ENCODE peak calls at places on chromosome 1, in nine cellular contexts. V is CD4-positive, alpha-beta T cell; C is stimulated activated CD4-positive, alpha-beta T cell treated with anti-CD3 and anti-CD28 coated beads, TNF-alpha, amount 100 ng/mL, for 4 hours; Z is NCI-H1417; Y is IMR-90; G is ovary; U is H54; S is H1; H is BE2C. P is an unnamed sample.

GRCh38 chr1:234555390-234556112 is 54.4 kb downstream of the IRF2BP2 start:
- DNase-seq in V (no peak), C (no peak), Z (no peak), Y (no peak), G (no peak), U (no peak), S (no peak), H (no peak), P (no peak)

GRCh38 chr1:19330449-19331135 is 18.5 kb downstream of the SLC66A1 start:
- DNase-seq in V (no peak), C (no peak), Z (no peak), Y (no peak), G (no peak), U (no peak), S (no peak), H (no peak), P (no peak)

GRCh38 chr1:233675893-233676292 is 62.0 kb downstream of the KCNK1 start:
- DNase-seq in V (no peak), C (no peak), Z (no peak), Y (no peak), G (no peak), U (no peak), S (no peak), H (no peak), P (no peak)

GRCh38 chr1:89273324-89273778 is 691 bp upstream of the GBP5 start:
- DNase-seq in V (no peak), C (no peak), Z (no peak), Y (no peak), G (no peak), U (no peak), S (no peak), H (no peak), P (no peak)

GRCh38 chr1:151491641-151492040 is 19.5 kb upstream of the CGN start:
- DNase-seq in V (no peak), C (no peak), Z (no peak), Y (no peak), G (no peak), U (no peak), S (no peak), H (peak; percentile 27), P (no peak)

GRCh38 chr1:245209658-245210415 is 55.1 kb downstream of the KIF26B start:
- DNase-seq in V (no peak), C (no peak), Z (no peak), Y (no peak), G (no peak), U (no peak), S (no peak), H (peak; percentile 98), P (no peak)

GRCh38 chr1:228089520-228090380 is 7.2 kb downstream of the ARF1 start:
- DNase-seq in V (no peak), C (no peak), Z (no peak), Y (no peak), G (peak; percentile 5), U (no peak), S (no peak), H (no peak), P (no peak)

GRCh38 chr1:33472349-33472980 is at the start of gene ZSCAN20:
- DNase-seq in V (peak; percentile 71), C (peak; percentile 74), Z (peak; percentile 98), Y (peak; percentile 98), G (peak; percentile 96), U (peak; percentile 88), S (peak; percentile 94), H (peak; percentile 92), P (peak; percentile 98)

GRCh38 chr1:8844421-8845063 is 27.1 kb upstream of the RERE start:
- DNase-seq in V (no peak), C (no peak), Z (no peak), Y (no peak), G (peak; percentile 42), U (no peak), S (no peak), H (no peak), P (no peak)

GRCh38 chr1:14812189-14812588 is 213.7 kb downstream of the KAZN start:
- DNase-seq in V (no peak), C (no peak), Z (no peak), Y (no peak), G (no peak), U (no peak), S (no peak), H (no peak), P (no peak)

GRCh38 chr1:95072117-95072516 is 634 bp downstream of the ALG14 start:
- DNase-seq in V (no peak), C (no peak), Z (no peak), Y (no peak), G (no peak), U (no peak), S (no peak), H (no peak), P (no peak)

GRCh38 chr1:220552672-220553258 is 24.8 kb downstream of the MARK1 start:
- DNase-seq in V (no peak), C (no peak), Z (no peak), Y (no peak), G (no peak), U (no peak), S (no peak), H (no peak), P (no peak)

GRCh38 chr1:93988634-93989350 is 79.6 kb upstream of the GCLM start:
- DNase-seq in V (no peak), C (no peak), Z (no peak), Y (peak; percentile 85), G (no peak), U (no peak), S (no peak), H (no peak), P (no peak)

GRCh38 chr1:55352080-55352800 is 137.1 kb upstream of the USP24 start:
- DNase-seq in V (no peak), C (no peak), Z (no peak), Y (no peak), G (no peak), U (no peak), S (no peak), H (no peak), P (peak; percentile 97)

GRCh38 chr1:114668784-114669561 is 876 bp downstream of the DENND2C start:
- DNase-seq in V (no peak), C (no peak), Z (no peak), Y (peak; percentile 24), G (no peak), U (no peak), S (no peak), H (no peak), P (no peak)

GRCh38 chr1:161069201-161069685 is 448 bp downstream of the ARHGAP30 start:
- DNase-seq in V (no peak), C (no peak), Z (no peak), Y (no peak), G (no peak), U (no peak), S (no peak), H (no peak), P (no peak)

GRCh38 chr1:19861034-19861433 is 21.2 kb upstream of the OTUD3 start:
- DNase-seq in V (no peak), C (no peak), Z (no peak), Y (peak; percentile 19), G (no peak), U (no peak), S (no peak), H (no peak), P (no peak)

GRCh38 chr1:186055846-186056245 is 319.2 kb downstream of the TPR start:
- DNase-seq in V (no peak), C (no peak), Z (no peak), Y (peak; percentile 51), G (no peak), U (no peak), S (no peak), H (no peak), P (no peak)

GRCh38 chr1:31549807-31550620 is 26.3 kb upstream of the TINAGL1 start:
- DNase-seq in V (no peak), C (no peak), Z (no peak), Y (no peak), G (no peak), U (no peak), S (no peak), H (no peak), P (no peak)

GRCh38 chr1:153251988-153252387 is 7.5 kb upstream of the LORICRIN start:
- DNase-seq in V (no peak), C (no peak), Z (no peak), Y (no peak), G (no peak), U (no peak), S (no peak), H (no peak), P (no peak)

GRCh38 chr1:111956155-111956817 is 33.2 kb downstream of the KCND3 start:
- DNase-seq in V (no peak), C (no peak), Z (peak; percentile 65), Y (no peak), G (no peak), U (no peak), S (no peak), H (no peak), P (no peak)

GRCh38 chr1:177812650-177813049 is 157.2 kb downstream of the SEC16B start:
- DNase-seq in V (no peak), C (no peak), Z (no peak), Y (no peak), G (no peak), U (no peak), S (no peak), H (no peak), P (no peak)

GRCh38 chr1:178599087-178599486 is 86.2 kb downstream of the TEX35 start:
- DNase-seq in V (no peak), C (no peak), Z (no peak), Y (no peak), G (no peak), U (no peak), S (no peak), H (no peak), P (no peak)

GRCh38 chr1:184535191-184535970 is 148.6 kb downstream of the C1orf21 start:
- DNase-seq in V (no peak), C (no peak), Z (no peak), Y (peak; percentile 51), G (no peak), U (no peak), S (no peak), H (no peak), P (no peak)

GRCh38 chr1:59521456-59521855 is 224.6 kb downstream of the FGGY start:
- DNase-seq in V (no peak), C (no peak), Z (no peak), Y (peak; percentile 78), G (no peak), U (no peak), S (no peak), H (no peak), P (no peak)

GRCh38 chr1:198657550-198658064 is 18.8 kb downstream of the PTPRC start:
- DNase-seq in V (no peak), C (no peak), Z (peak; percentile 29), Y (peak; percentile 98), G (no peak), U (no peak), S (no peak), H (no peak), P (no peak)

GRCh38 chr1:59186656-59187055 is 110.2 kb upstream of the FGGY start:
- DNase-seq in V (no peak), C (no peak), Z (no peak), Y (peak; percentile 79), G (no peak), U (no peak), S (no peak), H (no peak), P (no peak)

GRCh38 chr1:65948609-65949229 is 156.0 kb downstream of the PDE4B start:
- DNase-seq in V (no peak), C (no peak), Z (no peak), Y (peak; percentile 79), G (no peak), U (no peak), S (no peak), H (no peak), P (no peak)

GRCh38 chr1:247376659-247377058 is 39.3 kb upstream of the NLRP3 start:
- DNase-seq in V (no peak), C (no peak), Z (no peak), Y (no peak), G (no peak), U (no peak), S (no peak), H (no peak), P (no peak)

GRCh38 chr1:74053407-74053806 is 144.6 kb downstream of the LRRIQ3 start:
- DNase-seq in V (no peak), C (no peak), Z (no peak), Y (peak; percentile 0), G (no peak), U (no peak), S (no peak), H (no peak), P (no peak)

GRCh38 chr1:67339623-67340343 is 32.1 kb downstream of the IL12RB2 start:
- DNase-seq in V (no peak), C (no peak), Z (peak; percentile 19), Y (peak; percentile 77), G (no peak), U (peak; percentile 27), S (no peak), H (no peak), P (no peak)

P was measured in cerebellar nuclear complex.